ENCODE peak calls at places on chromosomes 7 and 10, in six cellular contexts. F, Q, I, B, H and M are unnamed samples.

GRCh38 chr10:34413920-34414319 is 401.2 kb downstream of the PARD3 start:
- DNase-seq in F (no peak), Q (no peak), I (no peak), B (no peak), H (no peak), M (no peak)

GRCh38 chr7:144786522-144786921 is 49.3 kb downstream of the TPK1 start:
- DNase-seq in F (no peak), Q (no peak), I (no peak), B (no peak), H (no peak), M (no peak)

GRCh38 chr7:69739906-69740545 is 141.8 kb downstream of the AUTS2 start:
- DNase-seq in F (no peak), Q (no peak), I (no peak), B (no peak), H (no peak), M (no peak)

GRCh38 chr10:63468947-63469346 is 3.2 kb upstream of the JMJD1C start:
- DNase-seq in F (no peak), Q (no peak), I (no peak), B (no peak), H (no peak), M (no peak)

GRCh38 chr10:58666024-58666423 is 153.4 kb downstream of the BICC1 start:
- DNase-seq in F (no peak), Q (no peak), I (peak; percentile 55), B (no peak), H (no peak), M (no peak)

GRCh38 chr7:131197920-131198610 is 129.6 kb upstream of the MKLN1 start:
- DNase-seq in F (no peak), Q (no peak), I (peak; percentile 84), B (no peak), H (no peak), M (no peak)

GRCh38 chr10:130485958-130486680 is 349.9 kb downstream of the GLRX3 start:
- DNase-seq in F (no peak), Q (no peak), I (no peak), B (no peak), H (no peak), M (no peak)

GRCh38 chr10:23556727-23557440 is 118.0 kb downstream of the OTUD1 start:
- DNase-seq in F (no peak), Q (no peak), I (peak; percentile 89), B (no peak), H (no peak), M (no peak)

GRCh38 chr7:112449353-112449752 is 907 bp upstream of the IFRD1 start:
- DNase-seq in F (peak; percentile 30), Q (no peak), I (peak; percentile 76), B (peak; percentile 37), H (peak; percentile 31), M (peak; percentile 31)

GRCh38 chr10:3295501-3296005 is 123.0 kb upstream of the PITRM1 start:
- DNase-seq in F (no peak), Q (no peak), I (no peak), B (no peak), H (no peak), M (peak; percentile 23)

GRCh38 chr7:150379590-150380379 is 655 bp downstream of the ZNF775 start:
- DNase-seq in F (no peak), Q (no peak), I (no peak), B (no peak), H (peak; percentile 30), M (no peak)

GRCh38 chr10:106997721-106998120 is 166.8 kb downstream of the SORCS1 start:
- DNase-seq in F (no peak), Q (peak; percentile 13), I (no peak), B (no peak), H (no peak), M (no peak)

GRCh38 chr7:26345202-26345601 is 53.5 kb downstream of the SNX10 start:
- DNase-seq in F (no peak), Q (no peak), I (no peak), B (no peak), H (no peak), M (no peak)

GRCh38 chr7:38006559-38006958 is 86.1 kb downstream of the EPDR1 start:
- DNase-seq in F (no peak), Q (no peak), I (no peak), B (no peak), H (no peak), M (no peak)

GRCh38 chr7:7819442-7820247 is 101.2 kb upstream of the RPA3 start:
- DNase-seq in F (no peak), Q (no peak), I (no peak), B (no peak), H (no peak), M (no peak)

GRCh38 chr10:29757551-29758297 is 123.0 kb upstream of the SVIL start:
- DNase-seq in F (no peak), Q (no peak), I (peak; percentile 94), B (no peak), H (no peak), M (no peak)

GRCh38 chr10:103445767-103446567 is 6.2 kb downstream of the CALHM2 start:
- DNase-seq in F (no peak), Q (no peak), I (no peak), B (no peak), H (no peak), M (no peak)

GRCh38 chr7:147885906-147886305 is 704.7 kb upstream of the C7orf33 start:
- DNase-seq in F (no peak), Q (no peak), I (no peak), B (no peak), H (no peak), M (no peak)

GRCh38 chr10:72335394-72336258 is 19.1 kb downstream of the DNAJB12 start:
- DNase-seq in F (no peak), Q (peak; percentile 60), I (peak; percentile 66), B (no peak), H (no peak), M (no peak)

GRCh38 chr7:101589052-101589451 is 40.0 kb downstream of the MYL10 start:
- DNase-seq in F (no peak), Q (no peak), I (no peak), B (no peak), H (no peak), M (no peak)

GRCh38 chr7:112414855-112415490 is 35.3 kb upstream of the IFRD1 start:
- DNase-seq in F (no peak), Q (no peak), I (peak; percentile 63), B (no peak), H (peak; percentile 61), M (peak; percentile 39)

GRCh38 chr7:158957921-158958471 is 101.6 kb downstream of the DYNC2I1 start:
- DNase-seq in F (peak; percentile 12), Q (peak; percentile 57), I (no peak), B (no peak), H (peak; percentile 91), M (peak; percentile 74)

GRCh38 chr10:132224343-132225072 is 37.8 kb downstream of the DPYSL4 start:
- DNase-seq in F (no peak), Q (no peak), I (no peak), B (no peak), H (no peak), M (no peak)

GRCh38 chr7:158015403-158016116 is 572.1 kb downstream of the PTPRN2 start:
- DNase-seq in F (no peak), Q (no peak), I (no peak), B (no peak), H (peak; percentile 42), M (peak; percentile 21)

GRCh38 chr10:114337510-114338462 is 66.5 kb downstream of the AFAP1L2 start:
- DNase-seq in F (no peak), Q (no peak), I (peak; percentile 68), B (no peak), H (no peak), M (no peak)

GRCh38 chr7:107659666-107660065 is 962 bp upstream of the SLC26A4 start:
- DNase-seq in F (no peak), Q (no peak), I (peak; percentile 84), B (peak; percentile 45), H (no peak), M (no peak)

GRCh38 chr10:173741-174140 is 38.5 kb downstream of the ZMYND11 start:
- DNase-seq in F (no peak), Q (no peak), I (no peak), B (no peak), H (no peak), M (no peak)

GRCh38 chr10:28215930-28216329 is 86.9 kb downstream of the MPP7 start:
- DNase-seq in F (no peak), Q (no peak), I (no peak), B (no peak), H (no peak), M (no peak)

GRCh38 chr7:12770227-12770975 is 83.0 kb downstream of the ARL4A start:
- DNase-seq in F (no peak), Q (no peak), I (no peak), B (no peak), H (no peak), M (no peak)

GRCh38 chr7:5629941-5630340 is 151.5 kb downstream of the RNF216 start:
- DNase-seq in F (peak; percentile 15), Q (peak; percentile 37), I (peak; percentile 96), B (peak; percentile 11), H (no peak), M (no peak)

GRCh38 chr10:75957321-75957720 is 525.9 kb downstream of the LRMDA start:
- DNase-seq in F (no peak), Q (no peak), I (no peak), B (no peak), H (no peak), M (no peak)